ENCODE peak calls at places on chromosomes 16 and 17, in five cellular contexts. One of them, this sample, is unnamed.

GRCh38 chr16:87457724-87458423 is 35.0 kb downstream of the ZCCHC14 start:
- DNase-seq in activated T-helper 9 cell treated with anti-CD3 and anti-CD28 coated beads, Interleukin-2, amount 50 U/mL, for 16 hours: peak
- DNase-seq in epithelial cell of prostate: peak
- DNase-seq in lower leg skin: no peak
- DNase-seq in Jurkat, Clone E6-1: no peak
- DNase-seq in this sample: peak

GRCh38 chr17:28949185-28950016 is 1.9 kb downstream of the PHF12 start:
- DNase-seq in activated T-helper 9 cell treated with anti-CD3 and anti-CD28 coated beads, Interleukin-2, amount 50 U/mL, for 16 hours: peak
- DNase-seq in epithelial cell of prostate: no peak
- DNase-seq in lower leg skin: peak
- DNase-seq in Jurkat, Clone E6-1: no peak
- DNase-seq in this sample: no peak

GRCh38 chr17:7207120-7208001 is 12.3 kb downstream of the DLG4 start:
- DNase-seq in activated T-helper 9 cell treated with anti-CD3 and anti-CD28 coated beads, Interleukin-2, amount 50 U/mL, for 16 hours: no peak
- DNase-seq in epithelial cell of prostate: no peak
- DNase-seq in lower leg skin: no peak
- DNase-seq in Jurkat, Clone E6-1: no peak
- DNase-seq in this sample: no peak

GRCh38 chr17:7856081-7856791 is 1.1 kb downstream of the NAA38 start:
- DNase-seq in activated T-helper 9 cell treated with anti-CD3 and anti-CD28 coated beads, Interleukin-2, amount 50 U/mL, for 16 hours: no peak
- DNase-seq in epithelial cell of prostate: no peak
- DNase-seq in lower leg skin: no peak
- DNase-seq in Jurkat, Clone E6-1: no peak
- DNase-seq in this sample: peak

GRCh38 chr17:36602030-36602737 is 801 bp downstream of the MRM1 start:
- DNase-seq in activated T-helper 9 cell treated with anti-CD3 and anti-CD28 coated beads, Interleukin-2, amount 50 U/mL, for 16 hours: no peak
- DNase-seq in epithelial cell of prostate: no peak
- DNase-seq in lower leg skin: no peak
- DNase-seq in Jurkat, Clone E6-1: no peak
- DNase-seq in this sample: no peak

GRCh38 chr16:63018581-63019223 is 982.5 kb upstream of the CDH8 start:
- DNase-seq in activated T-helper 9 cell treated with anti-CD3 and anti-CD28 coated beads, Interleukin-2, amount 50 U/mL, for 16 hours: no peak
- DNase-seq in epithelial cell of prostate: no peak
- DNase-seq in lower leg skin: no peak
- DNase-seq in Jurkat, Clone E6-1: no peak
- DNase-seq in this sample: no peak

GRCh38 chr17:38893612-38894011 is 23.8 kb downstream of the LASP1 start:
- DNase-seq in activated T-helper 9 cell treated with anti-CD3 and anti-CD28 coated beads, Interleukin-2, amount 50 U/mL, for 16 hours: no peak
- DNase-seq in epithelial cell of prostate: no peak
- DNase-seq in lower leg skin: no peak
- DNase-seq in Jurkat, Clone E6-1: no peak
- DNase-seq in this sample: peak

GRCh38 chr16:69566437-69567030 is 768 bp downstream of the NFAT5 start:
- DNase-seq in activated T-helper 9 cell treated with anti-CD3 and anti-CD28 coated beads, Interleukin-2, amount 50 U/mL, for 16 hours: peak
- DNase-seq in epithelial cell of prostate: no peak
- DNase-seq in lower leg skin: peak
- DNase-seq in Jurkat, Clone E6-1: no peak
- DNase-seq in this sample: peak

GRCh38 chr17:75450270-75450669 is 6.2 kb upstream of the TMEM94 start:
- DNase-seq in activated T-helper 9 cell treated with anti-CD3 and anti-CD28 coated beads, Interleukin-2, amount 50 U/mL, for 16 hours: no peak
- DNase-seq in epithelial cell of prostate: no peak
- DNase-seq in lower leg skin: no peak
- DNase-seq in Jurkat, Clone E6-1: no peak
- DNase-seq in this sample: no peak

GRCh38 chr16:290681-291405 is 7.9 kb downstream of the PDIA2 start:
- DNase-seq in activated T-helper 9 cell treated with anti-CD3 and anti-CD28 coated beads, Interleukin-2, amount 50 U/mL, for 16 hours: no peak
- DNase-seq in epithelial cell of prostate: no peak
- DNase-seq in lower leg skin: no peak
- DNase-seq in Jurkat, Clone E6-1: no peak
- DNase-seq in this sample: no peak

GRCh38 chr16:75304521-75305363 is 53.3 kb upstream of the BCAR1 start:
- DNase-seq in activated T-helper 9 cell treated with anti-CD3 and anti-CD28 coated beads, Interleukin-2, amount 50 U/mL, for 16 hours: no peak
- DNase-seq in epithelial cell of prostate: peak
- DNase-seq in lower leg skin: peak
- DNase-seq in Jurkat, Clone E6-1: no peak
- DNase-seq in this sample: peak

GRCh38 chr16:27436921-27437650 is 35.1 kb downstream of the IL21R start:
- DNase-seq in activated T-helper 9 cell treated with anti-CD3 and anti-CD28 coated beads, Interleukin-2, amount 50 U/mL, for 16 hours: no peak
- DNase-seq in epithelial cell of prostate: no peak
- DNase-seq in lower leg skin: no peak
- DNase-seq in Jurkat, Clone E6-1: no peak
- DNase-seq in this sample: no peak

GRCh38 chr17:62916684-62917571 is 49.1 kb upstream of the TANC2 start:
- DNase-seq in activated T-helper 9 cell treated with anti-CD3 and anti-CD28 coated beads, Interleukin-2, amount 50 U/mL, for 16 hours: no peak
- DNase-seq in epithelial cell of prostate: no peak
- DNase-seq in lower leg skin: no peak
- DNase-seq in Jurkat, Clone E6-1: no peak
- DNase-seq in this sample: peak

GRCh38 chr17:36652716-36653115 is 51.3 kb downstream of the MRM1 start:
- DNase-seq in activated T-helper 9 cell treated with anti-CD3 and anti-CD28 coated beads, Interleukin-2, amount 50 U/mL, for 16 hours: no peak
- DNase-seq in epithelial cell of prostate: no peak
- DNase-seq in lower leg skin: no peak
- DNase-seq in Jurkat, Clone E6-1: no peak
- DNase-seq in this sample: no peak

GRCh38 chr16:48556913-48557351 is 53.0 kb downstream of the N4BP1 start:
- DNase-seq in activated T-helper 9 cell treated with anti-CD3 and anti-CD28 coated beads, Interleukin-2, amount 50 U/mL, for 16 hours: no peak
- DNase-seq in epithelial cell of prostate: no peak
- DNase-seq in lower leg skin: no peak
- DNase-seq in Jurkat, Clone E6-1: no peak
- DNase-seq in this sample: peak

GRCh38 chr17:61366715-61367413 is 32.8 kb upstream of the TBX2 start:
- DNase-seq in activated T-helper 9 cell treated with anti-CD3 and anti-CD28 coated beads, Interleukin-2, amount 50 U/mL, for 16 hours: no peak
- DNase-seq in epithelial cell of prostate: no peak
- DNase-seq in lower leg skin: no peak
- DNase-seq in Jurkat, Clone E6-1: no peak
- DNase-seq in this sample: no peak

This sample was measured in foreskin fibroblast.